ENCODE peak calls at places on chromosomes 4 and X, in eight cellular contexts. T, M, X, F, Y, V, I and B are unnamed samples.

GRCh38 chrX:145729635-145730034 is 88.0 kb upstream of the SLITRK2 start:
- DNase-seq in M (no peak), X (no peak), T (no peak), F (no peak), V (no peak), I (no peak), Y (peak; percentile 31), B (no peak)

GRCh38 chr4:140884431-140885058 is 128.4 kb upstream of the TBC1D9 start:
- DNase-seq in I (peak; percentile 39), X (peak; percentile 55), M (peak; percentile 89), V (peak; percentile 94), T (peak; percentile 86), F (peak; percentile 71), Y (peak; percentile 79), B (peak; percentile 78)

GRCh38 chr4:57037982-57038604 is 59.4 kb downstream of the POLR2B start:
- DNase-seq in M (peak; percentile 75), X (peak; percentile 53), V (peak; percentile 89), T (peak; percentile 19), Y (peak; percentile 80), I (peak; percentile 72), F (peak; percentile 23), B (peak; percentile 63)

GRCh38 chr4:10929818-10930217 is 245.2 kb upstream of the CLNK start:
- DNase-seq in I (no peak), T (no peak), V (no peak), X (no peak), M (no peak), Y (no peak), F (no peak), B (no peak)

GRCh38 chr4:84319124-84319523 is 180.0 kb downstream of the NKX6-1 start:
- DNase-seq in T (no peak), X (no peak), Y (peak; percentile 6), M (no peak), I (no peak), F (no peak), V (no peak), B (no peak)

GRCh38 chr4:83552085-83552484 is 16.2 kb downstream of the GPAT3 start:
- DNase-seq in I (no peak), X (peak; percentile 60), M (no peak), Y (peak; percentile 93), T (no peak), V (no peak), F (no peak), B (no peak)

GRCh38 chr4:5711479-5712184 is 631 bp downstream of the EVC start:
- DNase-seq in V (peak; percentile 75), M (no peak), Y (peak; percentile 25), I (no peak), X (no peak), F (no peak), T (no peak), B (peak; percentile 54)

GRCh38 chrX:154398668-154399526 is 720 bp downstream of the RPL10 start:
- DNase-seq in X (peak; percentile 89), F (no peak), T (peak; percentile 88), Y (peak; percentile 72), I (peak; percentile 62), V (peak; percentile 61), M (peak; percentile 92), B (peak; percentile 81)

GRCh38 chr4:24067781-24068193 is 177.9 kb upstream of the PPARGC1A start:
- DNase-seq in T (no peak), X (no peak), F (no peak), V (no peak), I (no peak), M (no peak), Y (peak; percentile 28), B (no peak)

GRCh38 chr4:137378393-137379290 is 153.7 kb downstream of the PCDH18 start:
- DNase-seq in Y (no peak), I (no peak), V (no peak), F (no peak), X (no peak), M (no peak), T (no peak), B (no peak)

GRCh38 chr4:2913168-2913567 is 50.0 kb downstream of the NOP14 start:
- DNase-seq in V (no peak), M (no peak), T (no peak), I (no peak), Y (no peak), X (no peak), F (no peak), B (no peak)

GRCh38 chr4:56611501-56611900 is 69.6 kb downstream of the HOPX start:
- DNase-seq in F (no peak), T (no peak), M (no peak), X (no peak), I (no peak), V (no peak), Y (no peak), B (no peak)

GRCh38 chrX:15170927-15171326 is 99.0 kb downstream of the ASB9 start:
- DNase-seq in F (no peak), V (no peak), X (no peak), Y (no peak), T (no peak), I (no peak), M (no peak), B (no peak)

GRCh38 chr4:48710446-48711209 is 69.5 kb downstream of the FRYL start:
- DNase-seq in M (no peak), X (no peak), I (no peak), Y (no peak), F (no peak), V (no peak), T (no peak), B (no peak)

GRCh38 chrX:71871367-71871766 is 39.3 kb upstream of the NHSL2 start:
- DNase-seq in X (no peak), T (no peak), M (no peak), Y (peak; percentile 32), I (no peak), V (no peak), F (no peak), B (no peak)

GRCh38 chr4:95213361-95213760 is 335.4 kb downstream of the UNC5C start:
- DNase-seq in X (no peak), F (no peak), Y (no peak), I (no peak), V (no peak), T (no peak), M (no peak), B (no peak)
- H2AFZ ChIP-seq in X (no peak overlapping the region), F (no peak overlapping the region), Y (no peak overlapping the region), I (no peak overlapping the region), V (peak overlapping the region; percentile 21), T (no peak overlapping the region), M (no peak overlapping the region), B (no peak overlapping the region)

DNA sequence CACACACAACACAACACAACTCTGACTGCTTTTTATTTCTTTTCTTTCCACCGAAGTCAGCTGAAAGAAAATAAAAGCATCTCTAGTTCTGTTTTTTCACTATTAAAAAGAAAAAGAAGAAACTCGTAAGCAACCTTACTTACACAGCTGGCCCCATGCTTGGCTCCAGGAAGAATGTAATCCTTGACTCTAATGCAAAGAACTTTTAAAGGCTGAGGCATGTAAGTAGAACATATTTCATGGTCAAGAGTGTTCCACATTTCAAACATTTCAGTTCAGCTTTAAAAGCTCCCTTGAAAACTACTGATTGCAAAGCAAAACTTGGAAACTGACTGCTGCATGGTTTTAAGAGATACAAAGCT is 648 bp downstream of the GASK1B start:
- DNase-seq in X (no peak), Y (peak; percentile 19), T (no peak), M (no peak), I (no peak), V (no peak), F (no peak), B (no peak)
- H3K9me2 ChIP-seq in X (no peaks in the 10 kb centered on the region), Y (no peaks in the 10 kb centered on the region), T (no peaks in the 10 kb centered on the region), M (no peaks in the 10 kb centered on the region), I (no peaks in the 10 kb centered on the region), V (no peaks in the 10 kb centered on the region), F (no peaks in the 10 kb centered on the region), B (no peaks in the 10 kb centered on the region)

DNA sequence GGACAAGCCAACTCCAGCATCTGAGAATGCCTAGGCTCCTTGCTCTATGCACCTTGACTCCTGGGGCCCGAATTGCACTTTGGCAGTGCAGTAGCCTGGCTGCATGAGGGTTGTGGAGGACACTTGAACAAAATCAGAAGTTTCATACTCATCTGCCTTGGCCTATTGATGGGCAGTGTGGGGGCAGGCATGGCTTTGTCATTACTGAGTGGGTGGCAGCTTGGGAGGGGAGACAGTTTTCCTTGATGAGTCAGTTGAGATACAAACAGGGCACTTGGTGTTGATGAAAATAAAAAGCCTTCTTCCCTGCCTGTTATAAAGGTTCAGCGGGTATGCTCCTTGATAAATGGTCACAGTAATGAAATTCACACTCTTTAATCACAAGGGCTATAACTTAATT is 126.8 kb upstream of the MAMLD1 start:
- DNase-seq in T (no peak), V (no peak), X (no peak), Y (peak; percentile 7), I (no peak), M (no peak), F (no peak), B (no peak)
- H2AFZ ChIP-seq in T (no peak overlapping the region), V (no peak overlapping the region), X (no peak overlapping the region), Y (no peak overlapping the region), I (no peak overlapping the region), M (no peak overlapping the region), F (no peak overlapping the region), B (no peak overlapping the region)

GRCh38 chr4:163758032-163758431 is 263.5 kb downstream of the TMA16 start:
- DNase-seq in F (no peak), X (no peak), V (no peak), M (no peak), Y (no peak), T (no peak), I (no peak), B (no peak)

DNA sequence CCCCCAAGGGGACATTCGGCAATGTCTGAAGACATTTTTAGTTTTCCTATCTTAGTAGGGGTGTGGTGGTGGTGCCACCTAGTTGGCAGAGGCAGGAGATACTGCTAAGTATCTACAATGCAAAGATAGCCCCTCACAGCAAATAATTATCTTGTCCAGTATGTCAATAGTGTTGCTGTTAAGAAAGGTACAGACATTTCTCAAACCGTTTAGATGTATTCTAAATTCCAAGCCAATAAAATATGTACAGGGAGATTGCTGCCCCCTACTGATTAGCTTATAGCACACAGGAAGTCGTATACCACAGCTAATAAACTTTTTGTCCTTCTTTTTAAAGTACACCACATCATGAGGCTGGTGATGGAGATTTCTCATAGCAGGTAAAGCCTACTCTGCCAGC is 260.5 kb downstream of the TMA16 start:
- DNase-seq in T (peak; percentile 55), F (no peak), V (peak; percentile 30), Y (peak; percentile 51), M (peak; percentile 76), I (no peak), X (no peak), B (peak; percentile 50)
- H3K9me2 ChIP-seq in T (no peaks in the 10 kb centered on the region), F (no peaks in the 10 kb centered on the region), V (no peaks in the 10 kb centered on the region), Y (no peaks in the 10 kb centered on the region), M (no peaks in the 10 kb centered on the region), I (no peaks in the 10 kb centered on the region), X (no peaks in the 10 kb centered on the region), B (no peaks in the 10 kb centered on the region)

GRCh38 chr4:74439952-74440351 is 5.0 kb upstream of the AREG start:
- DNase-seq in I (no peak), T (no peak), V (no peak), X (no peak), Y (no peak), F (no peak), M (no peak), B (peak; percentile 63)
- H2AFZ ChIP-seq in I (peak overlapping the region; percentile 25), T (no peak overlapping the region), V (no peak overlapping the region), X (no peak overlapping the region), Y (no peak overlapping the region), F (no peak overlapping the region), M (no peak overlapping the region), B (no peak overlapping the region)

DNA sequence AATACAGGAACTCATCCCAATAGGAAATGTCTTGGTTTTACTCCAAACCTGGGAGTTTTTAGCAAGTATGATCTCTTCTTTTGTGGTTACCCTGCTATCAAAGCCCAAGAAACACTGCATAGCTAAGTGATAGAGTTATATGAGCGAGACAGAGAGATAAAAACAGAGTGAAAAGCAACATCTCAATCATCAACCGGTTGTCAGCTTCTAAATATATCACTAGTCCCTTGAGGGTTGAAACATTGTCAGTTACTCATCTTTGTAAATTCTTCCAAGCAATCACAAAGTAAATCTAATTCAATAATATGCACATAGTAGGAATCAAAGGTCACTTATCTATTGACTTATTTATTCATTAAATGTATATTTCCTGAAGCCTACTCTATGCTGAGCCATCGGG is 483.9 kb downstream of the IDS start:
- DNase-seq in F (no peak), Y (no peak), X (no peak), T (no peak), V (no peak), M (no peak), I (no peak), B (no peak)
- H3K9me2 ChIP-seq in F (no peaks in the 10 kb centered on the region), Y (no peaks in the 10 kb centered on the region), X (no peaks in the 10 kb centered on the region), T (no peaks in the 10 kb centered on the region), V (no peaks in the 10 kb centered on the region), M (no peaks in the 10 kb centered on the region), I (no peaks in the 10 kb centered on the region), B (no peaks in the 10 kb centered on the region)